ENCODE peak calls at places on chromosomes 13 and 19, in six cellular contexts. One of them, this sample, is unnamed. For H3K4me1, the result is how much of the 10 kb centered on the place peaks cover.

GRCh38 chr13:21048901-21049655 is 12.3 kb downstream of the LATS2 start:
- DNase-seq in BE2C: no peak
- DNase-seq in neural progenitor cell: no peak
- DNase-seq in foreskin keratinocyte: no peak
- DNase-seq in kidney: peak
- DNase-seq in upper lobe of left lung: no peak
- DNase-seq in this sample: no peak

GRCh38 chr13:25207291-25207690 is 35.2 kb upstream of the AMER2 start:
- DNase-seq in upper lobe of left lung: no peak
- DNase-seq in kidney: no peak
- DNase-seq in neural progenitor cell: no peak
- DNase-seq in foreskin keratinocyte: no peak
- DNase-seq in BE2C: no peak
- DNase-seq in this sample: no peak

GRCh38 chr19:45107621-45108170 is 14.7 kb downstream of the PPP1R37 start:
- DNase-seq in BE2C: no peak
- DNase-seq in foreskin keratinocyte: peak
- DNase-seq in neural progenitor cell: no peak
- DNase-seq in upper lobe of left lung: no peak
- DNase-seq in kidney: no peak
- DNase-seq in this sample: no peak

GRCh38 chr19:21568816-21569496 is 63.6 kb downstream of the ZNF429 start:
- DNase-seq in kidney: peak
- DNase-seq in foreskin keratinocyte: peak
- DNase-seq in BE2C: no peak
- DNase-seq in neural progenitor cell: no peak
- DNase-seq in upper lobe of left lung: no peak
- DNase-seq in this sample: peak

GRCh38 chr19:58009666-58010301 is 7.2 kb upstream of the ZNF606 start:
- DNase-seq in kidney: peak
- DNase-seq in neural progenitor cell: peak
- DNase-seq in upper lobe of left lung: peak
- DNase-seq in BE2C: peak
- DNase-seq in foreskin keratinocyte: peak
- DNase-seq in this sample: peak

GRCh38 chr19:4304509-4305252 is at the start of gene FSD1:
- DNase-seq in BE2C: peak
- DNase-seq in upper lobe of left lung: peak
- DNase-seq in kidney: no peak
- DNase-seq in neural progenitor cell: peak
- DNase-seq in foreskin keratinocyte: no peak
- DNase-seq in this sample: peak

GRCh38 chr19:11420429-11420893 is 1.3 kb upstream of the RGL3 start:
- DNase-seq in kidney: peak
- DNase-seq in foreskin keratinocyte: peak
- DNase-seq in neural progenitor cell: peak
- DNase-seq in upper lobe of left lung: peak
- DNase-seq in BE2C: no peak
- DNase-seq in this sample: peak

GRCh38 chr19:30360378-30361106 is 11.6 kb upstream of the ZNF536 start:
- DNase-seq in upper lobe of left lung: no peak
- DNase-seq in neural progenitor cell: peak
- DNase-seq in kidney: no peak
- DNase-seq in foreskin keratinocyte: no peak
- DNase-seq in BE2C: peak
- DNase-seq in this sample: peak

GRCh38 chr19:58456111-58456510 is 4.7 kb downstream of the ZNF324B start:
- DNase-seq in upper lobe of left lung: peak
- DNase-seq in foreskin keratinocyte: no peak
- DNase-seq in kidney: no peak
- DNase-seq in BE2C: no peak
- DNase-seq in neural progenitor cell: no peak
- DNase-seq in this sample: no peak

GRCh38 chr13:51832471-51833152 is 12.4 kb downstream of the TMEM272 start:
- DNase-seq in BE2C: peak
- DNase-seq in kidney: no peak
- DNase-seq in neural progenitor cell: peak
- DNase-seq in upper lobe of left lung: no peak
- DNase-seq in foreskin keratinocyte: no peak
- DNase-seq in this sample: peak

GRCh38 chr19:5048091-5048726 is 79.3 kb downstream of the KDM4B start:
- DNase-seq in BE2C: peak
- DNase-seq in neural progenitor cell: peak
- DNase-seq in upper lobe of left lung: peak
- DNase-seq in foreskin keratinocyte: peak
- DNase-seq in kidney: peak
- DNase-seq in this sample: peak

GRCh38 chr19:41945135-41945766 is 13.9 kb downstream of the RABAC1 start:
- DNase-seq in BE2C: no peak
- DNase-seq in neural progenitor cell: no peak
- DNase-seq in kidney: no peak
- DNase-seq in foreskin keratinocyte: no peak
- DNase-seq in upper lobe of left lung: no peak
- DNase-seq in this sample: no peak

GRCh38 chr19:52237771-52238400 is 31.5 kb upstream of the ZNF766 start:
- DNase-seq in kidney: no peak
- DNase-seq in neural progenitor cell: peak
- DNase-seq in foreskin keratinocyte: peak
- DNase-seq in BE2C: peak
- DNase-seq in upper lobe of left lung: no peak
- DNase-seq in this sample: peak

GRCh38 chr13:98374750-98375149 is 197.7 kb upstream of the RNF113B start:
- DNase-seq in upper lobe of left lung: no peak
- DNase-seq in kidney: no peak
- DNase-seq in neural progenitor cell: no peak
- DNase-seq in foreskin keratinocyte: no peak
- DNase-seq in BE2C: no peak
- DNase-seq in this sample: no peak

DNA sequence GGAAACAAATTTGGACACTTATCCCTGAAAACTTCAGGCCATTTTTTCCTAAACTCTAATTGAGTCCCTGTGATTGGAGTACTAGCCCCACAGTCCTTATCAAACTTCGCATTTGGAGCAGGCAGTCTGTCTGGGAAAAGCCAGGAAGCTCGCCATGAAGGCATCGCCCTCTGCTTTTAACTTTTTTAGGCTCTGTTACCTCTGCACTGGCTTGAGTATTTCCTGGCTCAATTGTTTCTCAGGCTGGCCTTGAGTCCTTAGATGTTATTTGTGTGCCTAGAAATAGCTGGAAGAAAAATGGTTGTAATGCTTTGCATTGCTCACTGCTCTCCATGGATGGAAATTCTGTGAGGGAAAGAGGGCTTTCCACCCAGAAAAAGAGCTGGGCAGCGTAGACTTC is 24.2 kb downstream of the ACTN4 start:
- DNase-seq in BE2C: no peak
- DNase-seq in foreskin keratinocyte: no peak
- DNase-seq in kidney: peak
- DNase-seq in neural progenitor cell: no peak
- DNase-seq in upper lobe of left lung: no peak
- DNase-seq in this sample: no peak
- H3K4me1 ChIP-seq in BE2C: under half
- H3K4me1 ChIP-seq in foreskin keratinocyte: half or more
- H3K4me1 ChIP-seq in kidney: half or more
- H3K4me1 ChIP-seq in neural progenitor cell: under half
- H3K4me1 ChIP-seq in upper lobe of left lung: half or more
- H3K4me1 ChIP-seq in this sample: half or more

GRCh38 chr13:45702869-45703391 is 810 bp downstream of the CBY2 start:
- DNase-seq in upper lobe of left lung: no peak
- DNase-seq in BE2C: no peak
- DNase-seq in foreskin keratinocyte: no peak
- DNase-seq in kidney: no peak
- DNase-seq in neural progenitor cell: no peak
- DNase-seq in this sample: no peak

GRCh38 chr13:45702088-45702487 is at the start of gene CBY2:
- DNase-seq in foreskin keratinocyte: no peak
- DNase-seq in neural progenitor cell: no peak
- DNase-seq in BE2C: no peak
- DNase-seq in upper lobe of left lung: no peak
- DNase-seq in kidney: no peak
- DNase-seq in this sample: no peak

GRCh38 chr13:45705145-45705695 is 3.1 kb downstream of the CBY2 start:
- DNase-seq in foreskin keratinocyte: no peak
- DNase-seq in upper lobe of left lung: no peak
- DNase-seq in BE2C: no peak
- DNase-seq in kidney: no peak
- DNase-seq in neural progenitor cell: peak
- DNase-seq in this sample: no peak

GRCh38 chr13:45705936-45706335 is 3.8 kb downstream of the CBY2 start:
- DNase-seq in neural progenitor cell: no peak
- DNase-seq in BE2C: no peak
- DNase-seq in kidney: no peak
- DNase-seq in upper lobe of left lung: no peak
- DNase-seq in foreskin keratinocyte: no peak
- DNase-seq in this sample: no peak

GRCh38 chr13:45704211-45704739 is 2.2 kb downstream of the CBY2 start:
- DNase-seq in upper lobe of left lung: no peak
- DNase-seq in kidney: no peak
- DNase-seq in BE2C: no peak
- DNase-seq in neural progenitor cell: no peak
- DNase-seq in foreskin keratinocyte: no peak
- DNase-seq in this sample: no peak
- H3K4me1 ChIP-seq in upper lobe of left lung: under half
- H3K4me1 ChIP-seq in kidney: under half
- H3K4me1 ChIP-seq in BE2C: under half
- H3K4me1 ChIP-seq in neural progenitor cell: under half
- H3K4me1 ChIP-seq in foreskin keratinocyte: under half
- H3K4me1 ChIP-seq in this sample: under half

DNA sequence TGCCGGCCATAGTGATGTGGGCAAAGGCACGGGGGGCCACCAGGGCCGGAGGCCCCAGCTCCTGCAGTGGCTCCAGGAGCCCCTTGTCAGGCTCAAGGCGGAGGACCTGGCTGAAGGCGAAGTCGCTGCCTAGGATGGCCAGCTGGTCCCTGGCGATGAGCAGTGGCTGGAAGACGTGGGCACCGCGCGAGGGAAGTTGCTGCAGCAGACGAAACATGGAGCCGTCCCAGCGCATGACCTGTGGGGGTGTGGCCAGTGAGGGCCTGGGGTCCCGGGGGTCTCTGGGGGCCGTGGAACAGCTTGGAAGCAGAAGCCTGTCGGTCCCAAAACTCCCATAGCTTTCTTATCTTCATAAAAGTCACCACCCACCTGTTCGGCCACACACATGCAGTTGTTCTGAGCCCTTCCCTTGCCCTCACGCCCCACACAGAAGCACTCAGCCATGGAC is 9.6 kb downstream of the LGI4 start:
- DNase-seq in upper lobe of left lung: peak
- DNase-seq in BE2C: no peak
- DNase-seq in foreskin keratinocyte: no peak
- DNase-seq in kidney: peak
- DNase-seq in neural progenitor cell: no peak
- DNase-seq in this sample: no peak
- H3K4me1 ChIP-seq in upper lobe of left lung: under half
- H3K4me1 ChIP-seq in BE2C: under half
- H3K4me1 ChIP-seq in foreskin keratinocyte: under half
- H3K4me1 ChIP-seq in kidney: under half
- H3K4me1 ChIP-seq in neural progenitor cell: under half
- H3K4me1 ChIP-seq in this sample: under half

GRCh38 chr19:48964205-48965032 is 690 bp upstream of the FTL start:
- DNase-seq in BE2C: no peak
- DNase-seq in upper lobe of left lung: no peak
- DNase-seq in kidney: no peak
- DNase-seq in foreskin keratinocyte: peak
- DNase-seq in neural progenitor cell: peak
- DNase-seq in this sample: no peak

GRCh38 chr19:48967346-48968178 is 2.5 kb downstream of the FTL start:
- DNase-seq in foreskin keratinocyte: peak
- DNase-seq in upper lobe of left lung: no peak
- DNase-seq in neural progenitor cell: no peak
- DNase-seq in kidney: no peak
- DNase-seq in BE2C: no peak
- DNase-seq in this sample: no peak

GRCh38 chr19:48966541-48967345 is 1.6 kb downstream of the FTL start:
- DNase-seq in foreskin keratinocyte: peak
- DNase-seq in kidney: no peak
- DNase-seq in neural progenitor cell: peak
- DNase-seq in BE2C: no peak
- DNase-seq in upper lobe of left lung: peak
- DNase-seq in this sample: no peak

GRCh38 chr19:48965033-48965805 is at the start of gene FTL:
- DNase-seq in kidney: peak
- DNase-seq in BE2C: peak
- DNase-seq in neural progenitor cell: peak
- DNase-seq in upper lobe of left lung: peak
- DNase-seq in foreskin keratinocyte: peak
- DNase-seq in this sample: peak

GRCh38 chr19:48965806-48966540 is 864 bp downstream of the FTL start:
- DNase-seq in foreskin keratinocyte: peak
- DNase-seq in neural progenitor cell: peak
- DNase-seq in upper lobe of left lung: peak
- DNase-seq in BE2C: peak
- DNase-seq in kidney: peak
- DNase-seq in this sample: peak
- H3K4me1 ChIP-seq in foreskin keratinocyte: under half
- H3K4me1 ChIP-seq in neural progenitor cell: under half
- H3K4me1 ChIP-seq in upper lobe of left lung: half or more
- H3K4me1 ChIP-seq in BE2C: under half
- H3K4me1 ChIP-seq in kidney: under half
- H3K4me1 ChIP-seq in this sample: under half

GRCh38 chr13:47036291-47037008 is 139.6 kb upstream of the HTR2A start:
- DNase-seq in upper lobe of left lung: no peak
- DNase-seq in foreskin keratinocyte: peak
- DNase-seq in kidney: no peak
- DNase-seq in neural progenitor cell: peak
- DNase-seq in BE2C: no peak
- DNase-seq in this sample: no peak
- H3K4me1 ChIP-seq in upper lobe of left lung: under half
- H3K4me1 ChIP-seq in foreskin keratinocyte: under half
- H3K4me1 ChIP-seq in kidney: under half
- H3K4me1 ChIP-seq in neural progenitor cell: under half
- H3K4me1 ChIP-seq in BE2C: under half
- H3K4me1 ChIP-seq in this sample: under half

GRCh38 chr19:13094285-13094595 is 8.4 kb downstream of the LYL1 start:
- DNase-seq in kidney: no peak
- DNase-seq in neural progenitor cell: no peak
- DNase-seq in BE2C: peak
- DNase-seq in upper lobe of left lung: no peak
- DNase-seq in foreskin keratinocyte: no peak
- DNase-seq in this sample: no peak

GRCh38 chr19:13092206-13092605 is 10.5 kb downstream of the LYL1 start:
- DNase-seq in foreskin keratinocyte: no peak
- DNase-seq in kidney: no peak
- DNase-seq in neural progenitor cell: no peak
- DNase-seq in BE2C: no peak
- DNase-seq in upper lobe of left lung: no peak
- DNase-seq in this sample: no peak

GRCh38 chr19:13094771-13095392 is 7.8 kb downstream of the LYL1 start:
- DNase-seq in foreskin keratinocyte: no peak
- DNase-seq in neural progenitor cell: peak
- DNase-seq in upper lobe of left lung: no peak
- DNase-seq in BE2C: peak
- DNase-seq in kidney: no peak
- DNase-seq in this sample: no peak

GRCh38 chr19:13092608-13093260 is 9.9 kb downstream of the LYL1 start:
- DNase-seq in BE2C: no peak
- DNase-seq in foreskin keratinocyte: no peak
- DNase-seq in upper lobe of left lung: no peak
- DNase-seq in neural progenitor cell: no peak
- DNase-seq in kidney: no peak
- DNase-seq in this sample: no peak

GRCh38 chr19:13093407-13094284 is 9.0 kb downstream of the LYL1 start:
- DNase-seq in upper lobe of left lung: no peak
- DNase-seq in neural progenitor cell: peak
- DNase-seq in kidney: peak
- DNase-seq in foreskin keratinocyte: peak
- DNase-seq in BE2C: peak
- DNase-seq in this sample: peak
- H3K4me1 ChIP-seq in upper lobe of left lung: half or more
- H3K4me1 ChIP-seq in neural progenitor cell: under half
- H3K4me1 ChIP-seq in kidney: under half
- H3K4me1 ChIP-seq in foreskin keratinocyte: under half
- H3K4me1 ChIP-seq in BE2C: under half
- H3K4me1 ChIP-seq in this sample: under half

GRCh38 chr19:18708452-18709231 is 25.2 kb downstream of the CRTC1 start:
- DNase-seq in foreskin keratinocyte: no peak
- DNase-seq in BE2C: no peak
- DNase-seq in neural progenitor cell: no peak
- DNase-seq in upper lobe of left lung: peak
- DNase-seq in kidney: peak
- DNase-seq in this sample: no peak
- H3K4me1 ChIP-seq in foreskin keratinocyte: under half
- H3K4me1 ChIP-seq in BE2C: under half
- H3K4me1 ChIP-seq in neural progenitor cell: under half
- H3K4me1 ChIP-seq in upper lobe of left lung: under half
- H3K4me1 ChIP-seq in kidney: under half
- H3K4me1 ChIP-seq in this sample: under half